ENCODE peak calls at places on chromosomes 2 and 18, in nine cellular contexts. X is aorta, H is skeletal muscle cell, A is Right ventricle myocardium inferior, S is 8988T, E is ELR, Y is colonic mucosa, F is GM12865, R is HT1080. N is an unnamed sample.

GRCh38 chr18:21897811-21898210 is 157.2 kb downstream of the MIB1 start:
- DNase-seq in X (peak), H (no peak), A (no peak), S (peak), E (peak), Y (peak), F (peak), R (peak), N (peak)

GRCh38 chr2:46939596-46940359 is 24.2 kb upstream of the MCFD2 start:
- DNase-seq in X (no peak), H (no peak), A (no peak), S (no peak), E (no peak), Y (no peak), F (no peak), R (no peak), N (no peak)

GRCh38 chr2:128565441-128565840 is 246.8 kb upstream of the HS6ST1 start:
- DNase-seq in X (no peak), H (no peak), A (no peak), S (no peak), E (no peak), Y (no peak), F (no peak), R (no peak), N (no peak)

GRCh38 chr2:241049739-241050623 is 51.6 kb downstream of the SNED1 start:
- DNase-seq in X (no peak), H (no peak), A (peak), S (no peak), E (no peak), Y (peak), F (no peak), R (no peak), N (no peak)

GRCh38 chr18:10286580-10287150 is 167.8 kb upstream of the APCDD1 start:
- DNase-seq in X (no peak), H (no peak), A (no peak), S (no peak), E (no peak), Y (no peak), F (no peak), R (no peak), N (no peak)

GRCh38 chr2:127081826-127082633 is 24.9 kb downstream of the BIN1 start:
- DNase-seq in X (no peak), H (no peak), A (no peak), S (no peak), E (no peak), Y (no peak), F (peak), R (no peak), N (no peak)

GRCh38 chr2:192218347-192218746 is 23.6 kb upstream of the TMEFF2 start:
- DNase-seq in X (no peak), H (no peak), A (no peak), S (no peak), E (no peak), Y (no peak), F (no peak), R (no peak), N (no peak)

GRCh38 chr2:120541553-120541932 is 194.1 kb upstream of the GLI2 start:
- DNase-seq in X (peak), H (no peak), A (peak), S (no peak), E (peak), Y (no peak), F (no peak), R (no peak), N (no peak)

GRCh38 chr2:23526114-23526513 is 141.1 kb downstream of the KLHL29 start:
- DNase-seq in X (no peak), H (no peak), A (no peak), S (no peak), E (no peak), Y (no peak), F (no peak), R (no peak), N (no peak)

GRCh38 chr2:46445561-46445960 is 33.8 kb upstream of the TMEM247 start:
- DNase-seq in X (no peak), H (no peak), A (no peak), S (no peak), E (no peak), Y (no peak), F (no peak), R (no peak), N (no peak)

GRCh38 chr2:177796644-177797415 is 275.7 kb downstream of the PDE11A start:
- DNase-seq in X (no peak), H (no peak), A (no peak), S (no peak), E (no peak), Y (no peak), F (no peak), R (no peak), N (no peak)

GRCh38 chr2:627340-627709 is 49.9 kb downstream of the TMEM18 start:
- DNase-seq in X (no peak), H (no peak), A (no peak), S (no peak), E (no peak), Y (no peak), F (no peak), R (no peak), N (no peak)

GRCh38 chr2:101560780-101561315 is 85.9 kb upstream of the RFX8 start:
- DNase-seq in X (no peak), H (no peak), A (no peak), S (no peak), E (no peak), Y (no peak), F (no peak), R (peak), N (no peak)

GRCh38 chr2:54208364-54209240 is 47.4 kb downstream of the TSPYL6 start:
- DNase-seq in X (no peak), H (no peak), A (no peak), S (no peak), E (peak), Y (no peak), F (no peak), R (no peak), N (no peak)

GRCh38 chr2:163207706-163208370 is 369.3 kb upstream of the KCNH7 start:
- DNase-seq in X (no peak), H (no peak), A (no peak), S (no peak), E (peak), Y (no peak), F (no peak), R (no peak), N (no peak)

GRCh38 chr2:69022548-69022947 is 9.6 kb downstream of the ANTXR1 start:
- DNase-seq in X (no peak), H (no peak), A (no peak), S (no peak), E (peak), Y (no peak), F (no peak), R (peak), N (no peak)

GRCh38 chr18:34789768-34790344 is 79.8 kb downstream of the DTNA start:
- DNase-seq in X (no peak), H (no peak), A (no peak), S (no peak), E (peak), Y (no peak), F (no peak), R (peak), N (no peak)

GRCh38 chr2:1678609-1679008 is 65.7 kb downstream of the PXDN start:
- DNase-seq in X (no peak), H (no peak), A (no peak), S (no peak), E (no peak), Y (no peak), F (no peak), R (no peak), N (no peak)

GRCh38 chr2:216633616-216634316 is 546 bp downstream of the IGFBP2 start:
- DNase-seq in X (no peak), H (no peak), A (no peak), S (peak), E (peak), Y (peak), F (no peak), R (no peak), N (no peak)

GRCh38 chr18:62828091-62828640 is 112.8 kb downstream of the PHLPP1 start:
- DNase-seq in X (no peak), H (no peak), A (no peak), S (no peak), E (no peak), Y (no peak), F (no peak), R (no peak), N (no peak)

GRCh38 chr18:48006415-48007175 is 76.1 kb upstream of the SMAD2 start:
- DNase-seq in X (no peak), H (no peak), A (no peak), S (no peak), E (no peak), Y (no peak), F (no peak), R (no peak), N (no peak)

GRCh38 chr2:6845312-6845711 is 20.4 kb downstream of the CMPK2 start:
- DNase-seq in X (no peak), H (no peak), A (no peak), S (no peak), E (peak), Y (no peak), F (peak), R (no peak), N (no peak)

GRCh38 chr2:142863485-142863921 is 14.0 kb upstream of the KYNU start:
- DNase-seq in X (no peak), H (peak), A (no peak), S (no peak), E (peak), Y (no peak), F (no peak), R (no peak), N (peak)

GRCh38 chr2:11387831-11388230 is 43.4 kb upstream of the ROCK2 start:
- DNase-seq in X (no peak), H (no peak), A (no peak), S (no peak), E (no peak), Y (peak), F (no peak), R (no peak), N (no peak)

GRCh38 chr2:116810645-116811044 is 1003.8 kb upstream of the DDX18 start:
- DNase-seq in X (no peak), H (no peak), A (no peak), S (no peak), E (no peak), Y (no peak), F (no peak), R (no peak), N (no peak)

GRCh38 chr2:147449323-147450080 is 395.3 kb upstream of the ACVR2A start:
- DNase-seq in X (no peak), H (no peak), A (no peak), S (no peak), E (no peak), Y (no peak), F (no peak), R (no peak), N (peak)

GRCh38 chr2:101446869-101447268 is 28.0 kb downstream of the RFX8 start:
- DNase-seq in X (no peak), H (peak), A (no peak), S (no peak), E (peak), Y (no peak), F (no peak), R (peak), N (no peak)

GRCh38 chr2:227106845-227107759 is 56.9 kb downstream of the COL4A4 start:
- DNase-seq in X (no peak), H (peak), A (no peak), S (peak), E (peak), Y (peak), F (peak), R (peak), N (peak)

GRCh38 chr2:15745329-15745728 is 153.7 kb downstream of the DDX1 start:
- DNase-seq in X (no peak), H (no peak), A (no peak), S (no peak), E (no peak), Y (no peak), F (no peak), R (no peak), N (no peak)

GRCh38 chr2:187174582-187174981 is 273.5 kb downstream of the CALCRL start:
- DNase-seq in X (no peak), H (no peak), A (no peak), S (no peak), E (peak), Y (no peak), F (no peak), R (no peak), N (no peak)

GRCh38 chr2:8304821-8305766 is 376.8 kb upstream of the ID2 start:
- DNase-seq in X (peak), H (no peak), A (no peak), S (no peak), E (no peak), Y (peak), F (no peak), R (no peak), N (no peak)

GRCh38 chr2:70923378-70924015 is 12.2 kb upstream of the ATP6V1B1 start:
- DNase-seq in X (no peak), H (no peak), A (no peak), S (peak), E (peak), Y (no peak), F (peak), R (peak), N (no peak)

GRCh38 chr18:32688821-32689220 is 84.0 kb downstream of the KLHL14 start:
- DNase-seq in X (no peak), H (no peak), A (no peak), S (no peak), E (no peak), Y (no peak), F (no peak), R (peak), N (no peak)